ENCODE peak calls at places on chromosomes 5 and 9, in six cellular contexts. One of them, this sample, is unnamed.

GRCh38 chr9:136901516-136902258 is 15.4 kb downstream of the TRAF2 start:
- DNase-seq in natural killer cell: no peak
- DNase-seq in lung: peak
- DNase-seq in NCI-H1436: no peak
- DNase-seq in SK-MEL-5: peak
- DNase-seq in HT1080: peak
- DNase-seq in this sample: peak

GRCh38 chr5:118354806-118355205 is 633.5 kb downstream of the DTWD2 start:
- DNase-seq in natural killer cell: no peak
- DNase-seq in lung: no peak
- DNase-seq in NCI-H1436: no peak
- DNase-seq in SK-MEL-5: peak
- DNase-seq in HT1080: no peak
- DNase-seq in this sample: no peak

GRCh38 chr9:86652696-86653095 is 294.6 kb downstream of the GAS1 start:
- DNase-seq in natural killer cell: no peak
- DNase-seq in lung: no peak
- DNase-seq in NCI-H1436: no peak
- DNase-seq in SK-MEL-5: no peak
- DNase-seq in HT1080: no peak
- DNase-seq in this sample: no peak

GRCh38 chr5:67998709-67999251 is 216.8 kb upstream of the PIK3R1 start:
- DNase-seq in natural killer cell: no peak
- DNase-seq in lung: peak
- DNase-seq in NCI-H1436: no peak
- DNase-seq in SK-MEL-5: peak
- DNase-seq in HT1080: peak
- DNase-seq in this sample: no peak

GRCh38 chr5:76601470-76601869 is 21.7 kb downstream of the F2RL2 start:
- DNase-seq in natural killer cell: no peak
- DNase-seq in lung: no peak
- DNase-seq in NCI-H1436: peak
- DNase-seq in SK-MEL-5: peak
- DNase-seq in HT1080: peak
- DNase-seq in this sample: peak

GRCh38 chr5:5583832-5584231 is 161.4 kb downstream of the ICE1 start:
- DNase-seq in natural killer cell: no peak
- DNase-seq in lung: no peak
- DNase-seq in NCI-H1436: no peak
- DNase-seq in SK-MEL-5: no peak
- DNase-seq in HT1080: no peak
- DNase-seq in this sample: no peak

GRCh38 chr9:112366591-112366990 is 13.3 kb upstream of the HSDL2 start:
- DNase-seq in natural killer cell: no peak
- DNase-seq in lung: no peak
- DNase-seq in NCI-H1436: no peak
- DNase-seq in SK-MEL-5: peak
- DNase-seq in HT1080: no peak
- DNase-seq in this sample: no peak

GRCh38 chr9:114908104-114908621 is 22.2 kb downstream of the TNFSF8 start:
- DNase-seq in natural killer cell: no peak
- DNase-seq in lung: no peak
- DNase-seq in NCI-H1436: no peak
- DNase-seq in SK-MEL-5: no peak
- DNase-seq in HT1080: peak
- DNase-seq in this sample: no peak

GRCh38 chr9:117681827-117682226 is 22.4 kb upstream of the TLR4 start:
- DNase-seq in natural killer cell: no peak
- DNase-seq in lung: no peak
- DNase-seq in NCI-H1436: no peak
- DNase-seq in SK-MEL-5: no peak
- DNase-seq in HT1080: no peak
- DNase-seq in this sample: no peak

GRCh38 chr9:121267689-121268597 is at the start of gene GSN:
- DNase-seq in natural killer cell: peak
- DNase-seq in lung: peak
- DNase-seq in NCI-H1436: peak
- DNase-seq in SK-MEL-5: peak
- DNase-seq in HT1080: peak
- DNase-seq in this sample: peak

GRCh38 chr5:88304356-88304755 is 35.7 kb upstream of the TMEM161B start:
- DNase-seq in natural killer cell: no peak
- DNase-seq in lung: no peak
- DNase-seq in NCI-H1436: no peak
- DNase-seq in SK-MEL-5: no peak
- DNase-seq in HT1080: no peak
- DNase-seq in this sample: peak

GRCh38 chr5:93382188-93382587 is 198.8 kb downstream of the NR2F1-AS1 start:
- DNase-seq in natural killer cell: no peak
- DNase-seq in lung: no peak
- DNase-seq in NCI-H1436: no peak
- DNase-seq in SK-MEL-5: no peak
- DNase-seq in HT1080: no peak
- DNase-seq in this sample: no peak

GRCh38 chr9:127177221-127177620 is 54.8 kb upstream of the ANGPTL2 start:
- DNase-seq in natural killer cell: no peak
- DNase-seq in lung: no peak
- DNase-seq in NCI-H1436: no peak
- DNase-seq in SK-MEL-5: no peak
- DNase-seq in HT1080: no peak
- DNase-seq in this sample: no peak

GRCh38 chr5:35828092-35828598 is 28.5 kb upstream of the IL7R start:
- DNase-seq in natural killer cell: no peak
- DNase-seq in lung: no peak
- DNase-seq in NCI-H1436: no peak
- DNase-seq in SK-MEL-5: no peak
- DNase-seq in HT1080: no peak
- DNase-seq in this sample: no peak

GRCh38 chr5:101977729-101978345 is 318.2 kb downstream of the SLCO4C1 start:
- DNase-seq in natural killer cell: no peak
- DNase-seq in lung: no peak
- DNase-seq in NCI-H1436: peak
- DNase-seq in SK-MEL-5: peak
- DNase-seq in HT1080: peak
- DNase-seq in this sample: peak

GRCh38 chr5:164708831-164709230 is 1203.4 kb downstream of the MAT2B start:
- DNase-seq in natural killer cell: no peak
- DNase-seq in lung: no peak
- DNase-seq in NCI-H1436: no peak
- DNase-seq in SK-MEL-5: no peak
- DNase-seq in HT1080: no peak
- DNase-seq in this sample: peak

GRCh38 chr9:72305102-72305546 is 59.9 kb downstream of the ZFAND5 start:
- DNase-seq in natural killer cell: peak
- DNase-seq in lung: peak
- DNase-seq in NCI-H1436: peak
- DNase-seq in SK-MEL-5: peak
- DNase-seq in HT1080: peak
- DNase-seq in this sample: peak

GRCh38 chr5:110851357-110851756 is 112.5 kb downstream of the SLC25A46 start:
- DNase-seq in natural killer cell: no peak
- DNase-seq in lung: no peak
- DNase-seq in NCI-H1436: no peak
- DNase-seq in SK-MEL-5: no peak
- DNase-seq in HT1080: peak
- DNase-seq in this sample: no peak

GRCh38 chr5:16464664-16465543 is 696 bp downstream of the ZNF622 start:
- DNase-seq in natural killer cell: peak
- DNase-seq in lung: no peak
- DNase-seq in NCI-H1436: no peak
- DNase-seq in SK-MEL-5: no peak
- DNase-seq in HT1080: no peak
- DNase-seq in this sample: peak

GRCh38 chr5:53481354-53481886 is 991 bp downstream of the FST start:
- DNase-seq in natural killer cell: no peak
- DNase-seq in lung: no peak
- DNase-seq in NCI-H1436: no peak
- DNase-seq in SK-MEL-5: no peak
- DNase-seq in HT1080: peak
- DNase-seq in this sample: peak

GRCh38 chr5:125401724-125402622 is 655.5 kb upstream of the ZNF608 start:
- DNase-seq in natural killer cell: no peak
- DNase-seq in lung: no peak
- DNase-seq in NCI-H1436: no peak
- DNase-seq in SK-MEL-5: no peak
- DNase-seq in HT1080: no peak
- DNase-seq in this sample: no peak

GRCh38 chr9:72751541-72751940 is 201.3 kb downstream of the ALDH1A1 start:
- DNase-seq in natural killer cell: no peak
- DNase-seq in lung: no peak
- DNase-seq in NCI-H1436: no peak
- DNase-seq in SK-MEL-5: peak
- DNase-seq in HT1080: no peak
- DNase-seq in this sample: no peak

GRCh38 chr9:110842169-110842568 is 173.6 kb downstream of the MUSK start:
- DNase-seq in natural killer cell: no peak
- DNase-seq in lung: no peak
- DNase-seq in NCI-H1436: no peak
- DNase-seq in SK-MEL-5: peak
- DNase-seq in HT1080: peak
- DNase-seq in this sample: peak

GRCh38 chr5:65462139-65462705 is 19.5 kb downstream of the ADAMTS6 start:
- DNase-seq in natural killer cell: no peak
- DNase-seq in lung: no peak
- DNase-seq in NCI-H1436: no peak
- DNase-seq in SK-MEL-5: no peak
- DNase-seq in HT1080: no peak
- DNase-seq in this sample: no peak

GRCh38 chr9:129776938-129777768 is 24.3 kb upstream of the PTGES start:
- DNase-seq in natural killer cell: peak
- DNase-seq in lung: peak
- DNase-seq in NCI-H1436: no peak
- DNase-seq in SK-MEL-5: peak
- DNase-seq in HT1080: peak
- DNase-seq in this sample: peak

GRCh38 chr9:116181853-116182610 is 28.4 kb downstream of the PAPPA start:
- DNase-seq in natural killer cell: no peak
- DNase-seq in lung: no peak
- DNase-seq in NCI-H1436: no peak
- DNase-seq in SK-MEL-5: no peak
- DNase-seq in HT1080: no peak
- DNase-seq in this sample: no peak

GRCh38 chr5:78611161-78611605 is 37.4 kb downstream of the LHFPL2 start:
- DNase-seq in natural killer cell: no peak
- DNase-seq in lung: no peak
- DNase-seq in NCI-H1436: no peak
- DNase-seq in SK-MEL-5: no peak
- DNase-seq in HT1080: peak
- DNase-seq in this sample: peak

GRCh38 chr5:42005561-42006153 is 80.6 kb downstream of the FBXO4 start:
- DNase-seq in natural killer cell: no peak
- DNase-seq in lung: no peak
- DNase-seq in NCI-H1436: no peak
- DNase-seq in SK-MEL-5: peak
- DNase-seq in HT1080: peak
- DNase-seq in this sample: peak

GRCh38 chr5:140151068-140151718 is 23.8 kb upstream of the CYSTM1 start:
- DNase-seq in natural killer cell: no peak
- DNase-seq in lung: no peak
- DNase-seq in NCI-H1436: no peak
- DNase-seq in SK-MEL-5: peak
- DNase-seq in HT1080: no peak
- DNase-seq in this sample: peak

GRCh38 chr9:135282001-135282731 is 194.7 kb downstream of the OLFM1 start:
- DNase-seq in natural killer cell: no peak
- DNase-seq in lung: peak
- DNase-seq in NCI-H1436: peak
- DNase-seq in SK-MEL-5: no peak
- DNase-seq in HT1080: peak
- DNase-seq in this sample: no peak

GRCh38 chr9:111891910-111892499 is 4.6 kb upstream of the UGCG start:
- DNase-seq in natural killer cell: no peak
- DNase-seq in lung: no peak
- DNase-seq in NCI-H1436: no peak
- DNase-seq in SK-MEL-5: no peak
- DNase-seq in HT1080: no peak
- DNase-seq in this sample: no peak

GRCh38 chr5:40381676-40382363 is 297.9 kb upstream of the PTGER4 start:
- DNase-seq in natural killer cell: no peak
- DNase-seq in lung: no peak
- DNase-seq in NCI-H1436: no peak
- DNase-seq in SK-MEL-5: no peak
- DNase-seq in HT1080: peak
- DNase-seq in this sample: no peak

GRCh38 chr9:77498891-77499290 is 149.2 kb downstream of the GNA14 start:
- DNase-seq in natural killer cell: no peak
- DNase-seq in lung: no peak
- DNase-seq in NCI-H1436: no peak
- DNase-seq in SK-MEL-5: no peak
- DNase-seq in HT1080: no peak
- DNase-seq in this sample: no peak

GRCh38 chr5:134491841-134492442 is 33.5 kb upstream of the JADE2 start:
- DNase-seq in natural killer cell: no peak
- DNase-seq in lung: no peak
- DNase-seq in NCI-H1436: no peak
- DNase-seq in SK-MEL-5: no peak
- DNase-seq in HT1080: no peak
- DNase-seq in this sample: no peak

GRCh38 chr5:171701138-171701537 is 84.5 kb upstream of the SMIM23 start:
- DNase-seq in natural killer cell: no peak
- DNase-seq in lung: no peak
- DNase-seq in NCI-H1436: no peak
- DNase-seq in SK-MEL-5: no peak
- DNase-seq in HT1080: no peak
- DNase-seq in this sample: no peak

GRCh38 chr5:102715405-102715804 is 39.7 kb upstream of the PAM start:
- DNase-seq in natural killer cell: no peak
- DNase-seq in lung: no peak
- DNase-seq in NCI-H1436: no peak
- DNase-seq in SK-MEL-5: peak
- DNase-seq in HT1080: peak
- DNase-seq in this sample: no peak

GRCh38 chr9:129285382-129285781 is 107.3 kb upstream of the IER5L start:
- DNase-seq in natural killer cell: peak
- DNase-seq in lung: no peak
- DNase-seq in NCI-H1436: no peak
- DNase-seq in SK-MEL-5: no peak
- DNase-seq in HT1080: no peak
- DNase-seq in this sample: no peak

This sample was measured in H7.